ENCODE peak calls at places on chromosomes 16 and 17, in six cellular contexts. One of them, this sample, is unnamed.

GRCh38 chr16:84740596-84741071 is 40.8 kb downstream of the USP10 start:
- DNase-seq in ovary: no peak
- DNase-seq in naive thymus-derived CD4-positive, alpha-beta T cell: no peak
- DNase-seq in uterus: no peak
- DNase-seq in PC-9: no peak
- DNase-seq in endodermal cell: no peak
- DNase-seq in this sample: no peak

GRCh38 chr17:55442462-55442861 is 20.8 kb upstream of the MMD start:
- DNase-seq in ovary: no peak
- DNase-seq in naive thymus-derived CD4-positive, alpha-beta T cell: no peak
- DNase-seq in uterus: no peak
- DNase-seq in PC-9: no peak
- DNase-seq in endodermal cell: no peak
- DNase-seq in this sample: no peak

GRCh38 chr17:32486091-32486700 is 597 bp upstream of the CDK5R1 start:
- DNase-seq in ovary: peak; percentile 73
- DNase-seq in naive thymus-derived CD4-positive, alpha-beta T cell: peak; percentile 76
- DNase-seq in uterus: peak; percentile 66
- DNase-seq in PC-9: peak; percentile 74
- DNase-seq in endodermal cell: peak; percentile 93
- DNase-seq in this sample: peak; percentile 50

GRCh38 chr16:2815299-2815771 is 1.7 kb upstream of the PRSS21 start:
- DNase-seq in ovary: no peak
- DNase-seq in naive thymus-derived CD4-positive, alpha-beta T cell: no peak
- DNase-seq in uterus: no peak
- DNase-seq in PC-9: no peak
- DNase-seq in endodermal cell: peak; percentile 51
- DNase-seq in this sample: peak; percentile 35

GRCh38 chr17:21705021-21705601 is 12.8 kb downstream of the KCNJ18 start:
- DNase-seq in ovary: no peak
- DNase-seq in naive thymus-derived CD4-positive, alpha-beta T cell: no peak
- DNase-seq in uterus: no peak
- DNase-seq in PC-9: no peak
- DNase-seq in endodermal cell: no peak
- DNase-seq in this sample: peak; percentile 37

GRCh38 chr17:71237903-71238538 is 882.8 kb upstream of the SOX9 start:
- DNase-seq in ovary: no peak
- DNase-seq in naive thymus-derived CD4-positive, alpha-beta T cell: no peak
- DNase-seq in uterus: no peak
- DNase-seq in PC-9: no peak
- DNase-seq in endodermal cell: no peak
- DNase-seq in this sample: no peak

GRCh38 chr16:53529529-53529928 is 26.5 kb upstream of the AKTIP start:
- DNase-seq in ovary: no peak
- DNase-seq in naive thymus-derived CD4-positive, alpha-beta T cell: no peak
- DNase-seq in uterus: no peak
- DNase-seq in PC-9: no peak
- DNase-seq in endodermal cell: no peak
- DNase-seq in this sample: no peak

GRCh38 chr16:4344659-4345438 is 6.3 kb downstream of the PAM16 start:
- DNase-seq in ovary: no peak
- DNase-seq in naive thymus-derived CD4-positive, alpha-beta T cell: no peak
- DNase-seq in uterus: no peak
- DNase-seq in PC-9: no peak
- DNase-seq in endodermal cell: no peak
- DNase-seq in this sample: no peak

GRCh38 chr17:46037722-46038255 is 38.7 kb downstream of the STH start:
- DNase-seq in ovary: no peak
- DNase-seq in naive thymus-derived CD4-positive, alpha-beta T cell: no peak
- DNase-seq in uterus: no peak
- DNase-seq in PC-9: no peak
- DNase-seq in endodermal cell: no peak
- DNase-seq in this sample: no peak

GRCh38 chr17:46841561-46842379 is 9.6 kb upstream of the WNT9B start:
- DNase-seq in ovary: no peak
- DNase-seq in naive thymus-derived CD4-positive, alpha-beta T cell: no peak
- DNase-seq in uterus: no peak
- DNase-seq in PC-9: no peak
- DNase-seq in endodermal cell: peak; percentile 92
- DNase-seq in this sample: no peak

GRCh38 chr16:11629071-11630030 is 38.9 kb upstream of the SNN start:
- DNase-seq in ovary: no peak
- DNase-seq in naive thymus-derived CD4-positive, alpha-beta T cell: no peak
- DNase-seq in uterus: no peak
- DNase-seq in PC-9: no peak
- DNase-seq in endodermal cell: no peak
- DNase-seq in this sample: no peak

GRCh38 chr16:57996406-57997175 is 3.9 kb downstream of the ZNF319 start:
- DNase-seq in ovary: no peak
- DNase-seq in naive thymus-derived CD4-positive, alpha-beta T cell: no peak
- DNase-seq in uterus: no peak
- DNase-seq in PC-9: no peak
- DNase-seq in endodermal cell: peak; percentile 47
- DNase-seq in this sample: no peak

GRCh38 chr16:54178491-54178976 is 108.1 kb downstream of the IRX3 start:
- DNase-seq in ovary: no peak
- DNase-seq in naive thymus-derived CD4-positive, alpha-beta T cell: no peak
- DNase-seq in uterus: no peak
- DNase-seq in PC-9: no peak
- DNase-seq in endodermal cell: no peak
- DNase-seq in this sample: no peak

GRCh38 chr16:85424260-85425060 is 188.7 kb upstream of the GSE1 start:
- DNase-seq in ovary: peak; percentile 20
- DNase-seq in naive thymus-derived CD4-positive, alpha-beta T cell: no peak
- DNase-seq in uterus: no peak
- DNase-seq in PC-9: no peak
- DNase-seq in endodermal cell: no peak
- DNase-seq in this sample: no peak

GRCh38 chr17:79965806-79966205 is 69.9 kb downstream of the TBC1D16 start:
- DNase-seq in ovary: no peak
- DNase-seq in naive thymus-derived CD4-positive, alpha-beta T cell: no peak
- DNase-seq in uterus: peak; percentile 8
- DNase-seq in PC-9: no peak
- DNase-seq in endodermal cell: peak; percentile 34
- DNase-seq in this sample: peak; percentile 42

GRCh38 chr16:2056077-2056476 is 8.3 kb downstream of the TSC2 start:
- DNase-seq in ovary: no peak
- DNase-seq in naive thymus-derived CD4-positive, alpha-beta T cell: no peak
- DNase-seq in uterus: no peak
- DNase-seq in PC-9: no peak
- DNase-seq in endodermal cell: peak; percentile 63
- DNase-seq in this sample: no peak

GRCh38 chr16:4802659-4803287 is 340 bp upstream of the ROGDI start:
- DNase-seq in ovary: peak; percentile 91
- DNase-seq in naive thymus-derived CD4-positive, alpha-beta T cell: peak; percentile 93
- DNase-seq in uterus: peak; percentile 91
- DNase-seq in PC-9: peak; percentile 96
- DNase-seq in endodermal cell: peak; percentile 97
- DNase-seq in this sample: peak; percentile 92

GRCh38 chr16:82016268-82016667 is 5.0 kb upstream of the SDR42E1 start:
- DNase-seq in ovary: no peak
- DNase-seq in naive thymus-derived CD4-positive, alpha-beta T cell: no peak
- DNase-seq in uterus: no peak
- DNase-seq in PC-9: no peak
- DNase-seq in endodermal cell: no peak
- DNase-seq in this sample: peak; percentile 54

GRCh38 chr16:30488764-30489595 is 16.4 kb downstream of the ITGAL start:
- DNase-seq in ovary: no peak
- DNase-seq in naive thymus-derived CD4-positive, alpha-beta T cell: no peak
- DNase-seq in uterus: no peak
- DNase-seq in PC-9: peak; percentile 22
- DNase-seq in endodermal cell: peak; percentile 80
- DNase-seq in this sample: no peak

GRCh38 chr16:50035468-50035992 is 10.5 kb downstream of the CNEP1R1 start:
- DNase-seq in ovary: no peak
- DNase-seq in naive thymus-derived CD4-positive, alpha-beta T cell: no peak
- DNase-seq in uterus: no peak
- DNase-seq in PC-9: no peak
- DNase-seq in endodermal cell: no peak
- DNase-seq in this sample: no peak

GRCh38 chr17:74369221-74369620 is 1.9 kb downstream of the GPR142 start:
- DNase-seq in ovary: no peak
- DNase-seq in naive thymus-derived CD4-positive, alpha-beta T cell: peak; percentile 51
- DNase-seq in uterus: no peak
- DNase-seq in PC-9: no peak
- DNase-seq in endodermal cell: peak; percentile 90
- DNase-seq in this sample: no peak

GRCh38 chr17:13222931-13223330 is 205.1 kb upstream of the ELAC2 start:
- DNase-seq in ovary: no peak
- DNase-seq in naive thymus-derived CD4-positive, alpha-beta T cell: no peak
- DNase-seq in uterus: no peak
- DNase-seq in PC-9: no peak
- DNase-seq in endodermal cell: no peak
- DNase-seq in this sample: no peak

GRCh38 chr16:30949655-30950515 is 1.0 kb downstream of the ORAI3 start:
- DNase-seq in ovary: peak; percentile 82
- DNase-seq in naive thymus-derived CD4-positive, alpha-beta T cell: no peak
- DNase-seq in uterus: peak; percentile 80
- DNase-seq in PC-9: peak; percentile 99
- DNase-seq in endodermal cell: peak; percentile 90
- DNase-seq in this sample: peak; percentile 37

GRCh38 chr17:19388791-19389190 is 1.8 kb upstream of the MFAP4 start:
- DNase-seq in ovary: no peak
- DNase-seq in naive thymus-derived CD4-positive, alpha-beta T cell: no peak
- DNase-seq in uterus: peak; percentile 55
- DNase-seq in PC-9: no peak
- DNase-seq in endodermal cell: no peak
- DNase-seq in this sample: no peak
- H3K4me1 ChIP-seq in ovary: peaks cover 44% of the 10 kb centered on the region
- H3K4me1 ChIP-seq in naive thymus-derived CD4-positive, alpha-beta T cell: no peaks in the 10 kb centered on the region
- H3K4me1 ChIP-seq in uterus: peaks cover 32% of the 10 kb centered on the region
- H3K4me1 ChIP-seq in PC-9: peaks cover 15% of the 10 kb centered on the region
- H3K4me1 ChIP-seq in endodermal cell: no peaks in the 10 kb centered on the region
- H3K4me1 ChIP-seq in this sample: peaks cover 19% of the 10 kb centered on the region

DNA sequence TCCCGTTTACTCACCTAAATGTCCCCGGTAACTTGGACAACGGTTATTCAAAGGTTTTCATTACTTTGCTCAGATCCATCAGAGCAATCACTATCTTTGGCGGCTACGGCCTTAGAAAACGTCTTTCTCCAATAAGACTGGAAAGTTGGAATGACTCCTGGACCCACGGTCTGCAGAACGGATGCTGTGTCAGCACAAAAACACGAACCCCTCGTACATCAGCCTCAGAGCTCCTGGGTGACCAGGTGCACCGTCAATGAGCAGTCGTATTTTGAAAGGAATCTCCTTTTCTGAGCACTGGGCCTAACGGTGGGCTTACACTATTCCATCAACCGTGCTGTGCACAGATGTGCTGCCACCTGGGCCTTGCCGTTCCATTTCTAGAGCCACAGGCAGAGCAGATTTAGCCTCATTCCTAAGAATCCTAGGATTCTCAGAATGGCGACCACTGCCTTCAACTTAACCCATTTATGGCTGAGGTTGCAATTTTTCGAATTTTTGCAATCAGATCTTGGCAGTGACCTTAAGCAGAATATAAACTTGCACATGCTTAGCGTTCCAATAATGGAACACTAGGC is 110.8 kb upstream of the ZNF750 start:
- DNase-seq in ovary: no peak
- DNase-seq in naive thymus-derived CD4-positive, alpha-beta T cell: no peak
- DNase-seq in uterus: no peak
- DNase-seq in PC-9: no peak
- DNase-seq in endodermal cell: no peak
- DNase-seq in this sample: no peak
- H3K9me3 ChIP-seq in ovary: no peaks in the 10 kb centered on the region
- H3K9me3 ChIP-seq in naive thymus-derived CD4-positive, alpha-beta T cell: no peaks in the 10 kb centered on the region
- H3K9me3 ChIP-seq in uterus: peaks cover 9% of the 10 kb centered on the region
- H3K9me3 ChIP-seq in PC-9: no peaks in the 10 kb centered on the region
- H3K9me3 ChIP-seq in endodermal cell: peaks cover 90% of the 10 kb centered on the region
- H3K9me3 ChIP-seq in this sample: peaks cover 19% of the 10 kb centered on the region

GRCh38 chr17:58235821-58236220 is 2.6 kb upstream of the LPO start:
- DNase-seq in ovary: no peak
- DNase-seq in naive thymus-derived CD4-positive, alpha-beta T cell: no peak
- DNase-seq in uterus: no peak
- DNase-seq in PC-9: no peak
- DNase-seq in endodermal cell: peak; percentile 26
- DNase-seq in this sample: no peak

GRCh38 chr17:58231644-58232043 is 6.7 kb upstream of the LPO start:
- DNase-seq in ovary: no peak
- DNase-seq in naive thymus-derived CD4-positive, alpha-beta T cell: no peak
- DNase-seq in uterus: no peak
- DNase-seq in PC-9: no peak
- DNase-seq in endodermal cell: no peak
- DNase-seq in this sample: no peak

GRCh38 chr17:58233547-58233946 is 4.8 kb upstream of the LPO start:
- DNase-seq in ovary: no peak
- DNase-seq in naive thymus-derived CD4-positive, alpha-beta T cell: no peak
- DNase-seq in uterus: no peak
- DNase-seq in PC-9: no peak
- DNase-seq in endodermal cell: peak; percentile 24
- DNase-seq in this sample: no peak

GRCh38 chr17:58229881-58230280 is 8.5 kb upstream of the LPO start:
- DNase-seq in ovary: no peak
- DNase-seq in naive thymus-derived CD4-positive, alpha-beta T cell: no peak
- DNase-seq in uterus: no peak
- DNase-seq in PC-9: no peak
- DNase-seq in endodermal cell: no peak
- DNase-seq in this sample: no peak

GRCh38 chr17:58232707-58233156 is 5.7 kb upstream of the LPO start:
- DNase-seq in ovary: no peak
- DNase-seq in naive thymus-derived CD4-positive, alpha-beta T cell: no peak
- DNase-seq in uterus: no peak
- DNase-seq in PC-9: no peak
- DNase-seq in endodermal cell: peak; percentile 83
- DNase-seq in this sample: no peak
- H3K4me1 ChIP-seq in ovary: no peaks in the 10 kb centered on the region
- H3K4me1 ChIP-seq in naive thymus-derived CD4-positive, alpha-beta T cell: no peaks in the 10 kb centered on the region
- H3K4me1 ChIP-seq in uterus: no peaks in the 10 kb centered on the region
- H3K4me1 ChIP-seq in PC-9: no peaks in the 10 kb centered on the region
- H3K4me1 ChIP-seq in endodermal cell: no peaks in the 10 kb centered on the region
- H3K4me1 ChIP-seq in this sample: no peaks in the 10 kb centered on the region

DNA sequence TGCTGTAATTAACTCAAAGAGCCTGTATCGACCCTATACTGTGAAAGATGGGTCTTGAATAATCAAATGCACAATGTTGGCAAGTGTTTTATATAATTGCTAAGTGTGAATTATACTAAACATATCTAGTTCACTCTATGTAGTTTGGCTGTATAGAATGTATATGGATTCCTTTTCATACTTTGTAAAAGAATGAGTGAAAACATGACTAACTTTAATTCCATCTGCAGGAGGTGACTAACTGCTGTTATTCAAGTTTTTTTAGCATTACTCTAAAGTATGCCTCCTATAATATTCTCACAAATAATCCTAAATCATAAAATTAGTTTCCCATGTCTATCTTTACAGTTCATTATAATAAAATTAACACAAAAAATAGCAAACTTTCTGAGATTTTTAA is 394.0 kb upstream of the MON1B start:
- DNase-seq in ovary: no peak
- DNase-seq in naive thymus-derived CD4-positive, alpha-beta T cell: no peak
- DNase-seq in uterus: no peak
- DNase-seq in PC-9: no peak
- DNase-seq in endodermal cell: no peak
- DNase-seq in this sample: no peak
- H3K9me3 ChIP-seq in ovary: no peaks in the 10 kb centered on the region
- H3K9me3 ChIP-seq in naive thymus-derived CD4-positive, alpha-beta T cell: no peaks in the 10 kb centered on the region
- H3K9me3 ChIP-seq in uterus: no peaks in the 10 kb centered on the region
- H3K9me3 ChIP-seq in PC-9: no peaks in the 10 kb centered on the region
- H3K9me3 ChIP-seq in endodermal cell: no peaks in the 10 kb centered on the region
- H3K9me3 ChIP-seq in this sample: no peaks in the 10 kb centered on the region